ENCODE peak calls at places on chromosomes 4 and X, in seven cellular contexts. P is mesenchymal stem cell, Z is IMR-90, B is H1, A is H9, O is neuronal stem cell, M is trophoblast cell. F is an unnamed sample.

GRCh38 chrX:101206471-101206870 is 13.1 kb upstream of the DRP2 start:
- DNase-seq in P (peak), Z (peak), B (no peak), A (no peak), O (no peak), M (no peak), F (peak)

GRCh38 chrX:148517191-148517590 is 16.8 kb downstream of the AFF2 start:
- DNase-seq in P (no peak), Z (no peak), B (no peak), A (no peak), O (no peak), M (no peak), F (no peak)

GRCh38 chr4:156408749-156409148 is 455.1 kb upstream of the CTSO start:
- DNase-seq in P (no peak), Z (peak), B (no peak), A (no peak), O (no peak), M (no peak), F (no peak)

GRCh38 chr4:150119492-150119891 is 41.2 kb downstream of the DCLK2 start:
- DNase-seq in P (peak), Z (peak), B (no peak), A (no peak), O (no peak), M (no peak), F (peak)

GRCh38 chr4:99855677-99856076 is 38.5 kb downstream of the LAMTOR3 start:
- DNase-seq in P (no peak), Z (no peak), B (no peak), A (no peak), O (no peak), M (no peak), F (no peak)

GRCh38 chrX:118350221-118350620 is 4.3 kb downstream of the WDR44 start:
- DNase-seq in P (peak), Z (peak), B (no peak), A (no peak), O (no peak), M (no peak), F (no peak)

GRCh38 chr4:141642068-141642467 is 5.7 kb downstream of the IL15 start:
- DNase-seq in P (no peak), Z (no peak), B (no peak), A (no peak), O (no peak), M (no peak), F (no peak)

GRCh38 chrX:65035451-65035779 is 59.2 kb upstream of the ZC4H2 start:
- DNase-seq in P (no peak), Z (peak), B (peak), A (no peak), O (no peak), M (no peak), F (no peak)

GRCh38 chr4:3717241-3717640 is 48.9 kb upstream of the ADRA2C start:
- DNase-seq in P (no peak), Z (no peak), B (no peak), A (no peak), O (no peak), M (no peak), F (no peak)

GRCh38 chr4:158065603-158066002 is 107.2 kb downstream of the GASK1B start:
- DNase-seq in P (no peak), Z (no peak), B (no peak), A (no peak), O (no peak), M (no peak), F (no peak)

GRCh38 chrX:67612231-67612630 is 68.4 kb downstream of the AR start:
- DNase-seq in P (peak), Z (peak), B (no peak), A (no peak), O (no peak), M (no peak), F (peak)

GRCh38 chr4:142901166-142901662 is 55.1 kb upstream of the INPP4B start:
- DNase-seq in P (peak), Z (peak), B (no peak), A (no peak), O (no peak), M (no peak), F (no peak)

GRCh38 chrX:50978920-50979660 is 68.6 kb downstream of the BMP15 start:
- DNase-seq in P (no peak), Z (no peak), B (no peak), A (peak), O (no peak), M (no peak), F (peak)

GRCh38 chrX:148500428-148501120 is at the start of gene AFF2:
- DNase-seq in P (peak), Z (no peak), B (peak), A (peak), O (peak), M (no peak), F (peak)

GRCh38 chr4:118869808-118870342 is 18.8 kb upstream of the SYNPO2 start:
- DNase-seq in P (peak), Z (peak), B (no peak), A (no peak), O (no peak), M (no peak), F (no peak)

GRCh38 chrX:78103656-78104446 is at the start of gene PGK1:
- DNase-seq in P (peak), Z (peak), B (peak), A (peak), O (peak), M (peak), F (peak)

GRCh38 chrX:44903107-44903506 is 30.1 kb downstream of the KDM6A start:
- DNase-seq in P (peak), Z (peak), B (no peak), A (no peak), O (no peak), M (peak), F (peak)

GRCh38 chrX:73562986-73563739 is at the start of gene CHIC1:
- DNase-seq in P (peak), Z (peak), B (peak), A (peak), O (peak), M (no peak), F (peak)

GRCh38 chr4:77193511-77194236 is 36.7 kb downstream of the CCNG2 start:
- DNase-seq in P (peak), Z (no peak), B (peak), A (peak), O (no peak), M (peak), F (peak)

GRCh38 chrX:153818571-153819397 is 11.6 kb downstream of the PDZD4 start:
- DNase-seq in P (peak), Z (no peak), B (peak), A (no peak), O (peak), M (no peak), F (peak)

GRCh38 chr4:119271361-119272085 is 50.4 kb downstream of the FABP2 start:
- DNase-seq in P (no peak), Z (no peak), B (no peak), A (no peak), O (no peak), M (no peak), F (no peak)

GRCh38 chr4:7808752-7809151 is 130.9 kb downstream of the AFAP1 start:
- DNase-seq in P (peak), Z (peak), B (no peak), A (no peak), O (no peak), M (no peak), F (no peak)

GRCh38 chr4:4317496-4318232 is 27.6 kb downstream of the ZBTB49 start:
- DNase-seq in P (no peak), Z (no peak), B (no peak), A (no peak), O (no peak), M (no peak), F (no peak)

GRCh38 chrX:71536285-71536684 is 3.4 kb downstream of the OGT start:
- DNase-seq in P (no peak), Z (no peak), B (no peak), A (no peak), O (no peak), M (no peak), F (no peak)

GRCh38 chrX:154840856-154841255 is 6.4 kb upstream of the SMIM9 start:
- DNase-seq in P (peak), Z (peak), B (no peak), A (no peak), O (no peak), M (peak), F (peak)

GRCh38 chrX:31272472-31272775 is 200.6 kb upstream of the FTHL17 start:
- DNase-seq in P (no peak), Z (no peak), B (no peak), A (no peak), O (peak), M (no peak), F (peak)

GRCh38 chrX:30971761-30972603 is 82.9 kb upstream of the TAB3 start:
- DNase-seq in P (peak), Z (peak), B (no peak), A (peak), O (peak), M (no peak), F (peak)

GRCh38 chrX:110108381-110108796 is 105.5 kb downstream of the TMEM164 start:
- DNase-seq in P (peak), Z (peak), B (no peak), A (no peak), O (no peak), M (no peak), F (no peak)

GRCh38 chr4:113398441-113399143 is 349.1 kb downstream of the ANK2 start:
- DNase-seq in P (no peak), Z (no peak), B (no peak), A (no peak), O (no peak), M (peak), F (peak)
- H3K4ac ChIP-seq in P (no peak), Z (peak), B (no peak), A (no peak), O (no peak), M (no peak), F (no peak)

DNA sequence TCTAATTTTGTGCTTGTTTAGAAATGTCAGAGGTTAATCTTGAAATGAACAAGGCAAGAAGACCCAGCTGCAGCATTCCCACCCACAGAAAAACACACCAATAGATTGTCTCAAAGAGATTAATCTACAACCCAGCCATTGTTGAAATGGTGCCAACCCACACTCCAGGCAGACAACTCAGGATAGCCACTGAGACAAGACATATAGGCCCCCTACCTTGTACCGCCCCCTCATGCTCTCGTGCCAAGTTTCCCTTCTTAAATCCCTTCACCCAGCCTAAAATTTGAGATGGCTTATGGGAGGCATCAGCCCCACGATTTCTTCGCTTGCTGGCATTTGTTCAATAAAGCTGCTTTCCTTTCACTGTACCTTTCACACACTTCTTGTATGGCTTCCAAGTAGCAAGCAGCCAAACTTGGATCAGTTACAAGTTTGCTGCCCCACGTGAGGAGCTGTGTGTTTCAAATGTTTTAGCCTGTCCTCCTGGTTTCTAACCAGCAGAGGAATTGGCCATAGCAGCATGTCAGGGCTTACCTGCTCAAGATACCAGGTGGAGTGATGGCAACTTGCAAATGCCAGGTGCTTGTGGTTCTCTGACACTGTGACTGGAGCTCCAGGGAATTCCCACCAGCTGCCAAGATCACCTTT is 1754.2 kb downstream of the C4orf33 start:
- DNase-seq in P (no peak), Z (no peak), B (no peak), A (no peak), O (no peak), M (no peak), F (no peak)
- H3K4ac ChIP-seq in P (no peak), Z (no peak), B (no peak), A (no peak), O (no peak), M (no peak), F (no peak)

GRCh38 chrX:16714504-16714903 is 2.0 kb upstream of the CTPS2 start:
- DNase-seq in P (no peak), Z (no peak), B (no peak), A (no peak), O (no peak), M (no peak), F (no peak)

GRCh38 chrX:16712116-16712824 is at the start of gene CTPS2:
- DNase-seq in P (peak), Z (peak), B (peak), A (peak), O (peak), M (peak), F (peak)

GRCh38 chrX:16711219-16712115 is 1.0 kb downstream of the CTPS2 start:
- DNase-seq in P (no peak), Z (no peak), B (peak), A (no peak), O (peak), M (no peak), F (no peak)

GRCh38 chrX:16708016-16708415 is 4.5 kb downstream of the CTPS2 start:
- DNase-seq in P (no peak), Z (no peak), B (no peak), A (no peak), O (no peak), M (no peak), F (no peak)

GRCh38 chrX:16712825-16713155 is 321 bp upstream of the CTPS2 start:
- DNase-seq in P (no peak), Z (no peak), B (no peak), A (no peak), O (no peak), M (no peak), F (peak)
- H3K4ac ChIP-seq in P (peak), Z (peak), B (no peak), A (no peak), O (no peak), M (peak), F (no peak)

DNA sequence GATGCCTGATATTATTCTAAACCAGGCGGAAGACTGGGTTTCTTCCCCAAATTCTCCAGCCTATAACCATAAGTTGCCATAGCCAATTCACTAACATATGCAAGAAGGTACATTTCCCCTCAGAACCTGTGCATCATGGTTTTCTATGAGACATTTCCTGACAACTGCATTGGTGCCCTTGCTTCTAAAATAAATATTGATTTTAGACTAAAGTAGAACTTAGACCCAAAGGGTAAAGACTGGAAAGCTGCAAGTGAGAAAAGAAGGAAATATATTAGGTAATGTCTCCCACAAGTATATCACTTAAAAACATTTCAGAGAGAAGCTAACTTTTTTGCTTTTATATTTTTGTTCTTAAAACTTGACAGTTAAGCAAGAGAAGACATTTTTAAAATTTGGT is 125.1 kb downstream of the PPA2 start:
- DNase-seq in P (no peak), Z (no peak), B (no peak), A (no peak), O (no peak), M (no peak), F (no peak)
- H3K4ac ChIP-seq in P (no peak), Z (no peak), B (no peak), A (no peak), O (no peak), M (no peak), F (no peak)

DNA sequence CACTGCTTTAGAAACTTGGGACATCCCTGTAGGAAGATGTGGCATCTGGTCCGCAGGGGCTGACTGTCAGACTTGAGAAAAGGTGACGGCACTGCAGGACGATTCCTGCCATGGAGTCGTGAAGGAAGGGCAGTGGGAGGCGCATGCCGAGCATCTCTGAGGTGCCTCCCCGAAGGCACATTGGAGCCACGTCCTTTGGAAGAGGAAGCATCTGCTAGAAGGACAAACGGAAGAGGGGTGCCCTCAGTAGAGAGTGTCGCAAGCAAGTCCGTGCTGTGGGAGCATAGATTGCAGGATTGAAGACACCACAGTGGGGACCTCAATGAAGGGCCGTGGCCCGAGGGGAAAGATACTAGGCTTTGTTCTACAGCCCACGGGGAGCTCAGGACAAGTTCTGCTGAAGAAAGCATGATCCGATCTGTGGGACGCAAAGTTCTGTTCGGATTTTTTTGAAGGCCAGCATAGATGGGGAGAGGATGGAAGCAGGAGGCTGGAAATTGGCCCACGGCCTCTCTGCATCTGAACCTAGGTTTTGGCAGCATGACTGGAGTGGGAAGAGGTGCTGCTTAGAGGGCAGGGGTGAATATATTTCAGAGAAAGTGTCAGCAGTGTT is 24.2 kb upstream of the HELT start:
- DNase-seq in P (no peak), Z (no peak), B (no peak), A (no peak), O (no peak), M (no peak), F (no peak)
- H3K4ac ChIP-seq in P (no peak), Z (no peak), B (no peak), A (no peak), O (no peak), M (no peak), F (no peak)

GRCh38 chr4:1398686-1399507 is 7.3 kb downstream of the NKX1-1 start:
- DNase-seq in P (no peak), Z (no peak), B (no peak), A (no peak), O (no peak), M (no peak), F (no peak)

GRCh38 chr4:1399508-1400190 is 6.6 kb downstream of the NKX1-1 start:
- DNase-seq in P (no peak), Z (no peak), B (no peak), A (no peak), O (no peak), M (no peak), F (no peak)

GRCh38 chr4:1393866-1394265 is 12.4 kb downstream of the NKX1-1 start:
- DNase-seq in P (no peak), Z (no peak), B (no peak), A (no peak), O (no peak), M (no peak), F (no peak)

GRCh38 chr4:1396806-1397455 is 9.3 kb downstream of the NKX1-1 start:
- DNase-seq in P (no peak), Z (no peak), B (no peak), A (no peak), O (no peak), M (no peak), F (no peak)

GRCh38 chr4:1395941-1396805 is 10.1 kb downstream of the NKX1-1 start:
- DNase-seq in P (no peak), Z (no peak), B (peak), A (no peak), O (no peak), M (no peak), F (no peak)
- H3K4ac ChIP-seq in P (no peak), Z (no peak), B (no peak), A (no peak), O (no peak), M (no peak), F (no peak)

GRCh38 chr4:87680271-87680670 is 30.2 kb downstream of the DMP1 start:
- DNase-seq in P (no peak), Z (no peak), B (no peak), A (no peak), O (peak), M (no peak), F (no peak)
- H3K4ac ChIP-seq in P (no peak), Z (no peak), B (no peak), A (no peak), O (no peak), M (no peak), F (no peak)

DNA sequence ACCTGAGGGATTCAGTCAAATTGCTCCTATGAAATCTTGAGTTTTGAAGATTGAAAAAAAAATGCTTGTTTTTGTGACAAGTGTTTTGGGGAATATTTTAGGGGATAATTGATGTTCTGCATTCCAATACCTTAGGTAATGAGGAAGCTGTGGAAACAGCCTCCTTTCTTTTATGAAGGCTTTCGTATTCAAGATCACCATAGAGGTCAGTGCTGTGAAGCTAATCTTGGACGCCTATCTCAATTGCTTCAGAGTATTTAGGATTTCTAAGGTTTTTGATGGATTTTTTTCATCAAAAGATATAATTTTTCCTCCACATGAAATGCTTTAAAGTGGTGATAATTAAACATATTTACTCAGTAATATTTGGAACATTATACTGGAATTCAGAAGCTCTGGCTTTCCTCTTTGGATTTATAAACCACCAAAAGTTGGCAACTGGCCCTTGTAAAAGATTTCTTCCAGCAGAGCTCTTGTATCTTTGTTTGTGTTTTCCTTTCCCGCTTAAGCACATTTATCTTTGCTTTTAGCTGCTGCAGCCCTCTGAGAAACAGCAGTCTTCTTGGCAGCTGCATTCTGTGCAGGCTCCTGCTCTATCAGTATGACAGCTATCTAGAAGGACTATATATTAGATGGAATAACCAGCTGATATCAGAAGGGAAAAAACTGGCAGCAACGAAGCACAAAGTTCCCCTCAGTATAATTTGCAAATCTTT is 63.7 kb downstream of the HMGB2 start:
- DNase-seq in P (peak), Z (peak), B (no peak), A (no peak), O (no peak), M (no peak), F (no peak)
- H3K4ac ChIP-seq in P (no peak), Z (no peak), B (no peak), A (no peak), O (no peak), M (no peak), F (no peak)

F was measured in mesendoderm.